ENCODE peak calls at places on chromosome 20, in four cellular contexts. One of them, this sample, is unnamed. For H3K27me3, the result is how much of the 10 kb centered on the place peaks cover.

GRCh38 chr20:12053348-12053747 is 135.7 kb downstream of the BTBD3 start:
- DNase-seq in stomach: no peak
- DNase-seq in K562: no peak
- DNase-seq in ovary: no peak
- DNase-seq in this sample: no peak

GRCh38 chr20:45957021-45957941 is 14.7 kb downstream of the ZNF335 start:
- DNase-seq in stomach: no peak
- DNase-seq in K562: no peak
- DNase-seq in ovary: peak
- DNase-seq in this sample: no peak

GRCh38 chr20:47204008-47204745 is 152.3 kb downstream of the ZMYND8 start:
- DNase-seq in stomach: peak
- DNase-seq in K562: no peak
- DNase-seq in ovary: no peak
- DNase-seq in this sample: no peak

GRCh38 chr20:52590100-52590499 is 382.1 kb upstream of the TSHZ2 start:
- DNase-seq in stomach: no peak
- DNase-seq in K562: no peak
- DNase-seq in ovary: no peak
- DNase-seq in this sample: no peak

GRCh38 chr20:26209171-26209941 is 512.7 kb upstream of the ZNF337 start:
- DNase-seq in stomach: no peak
- DNase-seq in K562: no peak
- DNase-seq in ovary: no peak
- DNase-seq in this sample: no peak

GRCh38 chr20:49999329-49999728 is 16.5 kb downstream of the SNAI1 start:
- DNase-seq in stomach: no peak
- DNase-seq in K562: no peak
- DNase-seq in ovary: no peak
- DNase-seq in this sample: no peak

GRCh38 chr20:52972965-52973819 is 1.0 kb downstream of the TSHZ2 start:
- DNase-seq in stomach: no peak
- DNase-seq in K562: no peak
- DNase-seq in ovary: peak
- DNase-seq in this sample: no peak

GRCh38 chr20:50172347-50173013 is 18.1 kb upstream of the CEBPB start:
- DNase-seq in stomach: peak
- DNase-seq in K562: no peak
- DNase-seq in ovary: peak
- DNase-seq in this sample: peak

GRCh38 chr20:45545754-45546453 is 1.3 kb downstream of the EPPIN start:
- DNase-seq in stomach: no peak
- DNase-seq in K562: peak
- DNase-seq in ovary: no peak
- DNase-seq in this sample: no peak

GRCh38 chr20:60138263-60139127 is 180.3 kb downstream of the CDH26 start:
- DNase-seq in stomach: peak
- DNase-seq in K562: peak
- DNase-seq in ovary: peak
- DNase-seq in this sample: peak

GRCh38 chr20:45911486-45912343 is at the start of gene PLTP:
- DNase-seq in stomach: peak
- DNase-seq in K562: peak
- DNase-seq in ovary: peak
- DNase-seq in this sample: peak

DNA sequence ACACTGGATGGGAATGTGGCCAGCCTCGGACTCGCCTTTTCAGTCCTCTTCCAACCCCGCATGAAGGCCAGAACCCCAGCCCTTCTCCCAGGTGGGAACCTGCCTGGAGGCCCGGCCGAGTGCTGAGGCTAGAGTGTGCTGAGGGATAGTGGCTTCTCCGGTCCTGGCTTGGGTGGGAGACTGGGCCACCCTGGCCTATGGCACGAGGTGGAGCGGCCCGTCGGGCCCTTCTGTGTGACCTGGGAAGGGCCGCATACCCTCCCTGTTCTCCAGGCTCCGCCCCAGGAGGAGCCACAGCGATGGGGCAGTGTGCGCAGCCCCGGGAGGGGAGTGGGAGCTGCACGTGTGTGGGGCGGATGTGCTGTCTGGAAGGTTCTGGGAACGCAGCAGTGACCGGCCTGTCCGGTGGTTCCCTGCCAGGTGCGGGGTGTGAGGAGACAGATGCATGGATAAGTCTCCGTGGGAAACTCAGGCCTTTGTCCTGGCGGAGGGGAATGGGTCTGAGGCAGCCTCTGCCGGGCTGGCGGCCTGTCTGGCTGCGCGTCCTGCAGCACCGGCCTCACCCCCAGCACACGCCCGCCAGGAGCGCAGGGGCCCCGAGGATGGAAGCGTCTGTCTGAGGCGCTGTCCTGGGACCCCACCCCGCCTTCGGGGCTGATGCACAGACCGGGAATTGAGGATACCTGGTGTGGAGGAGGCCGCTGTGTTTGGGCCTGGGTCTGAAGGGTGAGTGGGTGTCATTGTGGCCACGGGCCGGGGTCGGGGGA is 1.1 kb upstream of the BHLHE23 start:
- DNase-seq in stomach: no peak
- DNase-seq in K562: no peak
- DNase-seq in ovary: no peak
- DNase-seq in this sample: no peak
- H3K27me3 ChIP-seq in stomach: half or more
- H3K27me3 ChIP-seq in K562: half or more
- H3K27me3 ChIP-seq in ovary: under half
- H3K27me3 ChIP-seq in this sample: half or more

GRCh38 chr20:31712112-31712553 is 10.5 kb downstream of the BCL2L1 start:
- DNase-seq in stomach: peak
- DNase-seq in K562: no peak
- DNase-seq in ovary: no peak
- DNase-seq in this sample: no peak
- H3K27ac ChIP-seq in stomach: peak
- H3K27ac ChIP-seq in K562: peak
- H3K27ac ChIP-seq in ovary: no peak
- H3K27ac ChIP-seq in this sample: peak

GRCh38 chr20:10264166-10264558 is 45.5 kb downstream of the SNAP25 start:
- DNase-seq in stomach: no peak
- DNase-seq in K562: no peak
- DNase-seq in ovary: no peak
- DNase-seq in this sample: no peak

GRCh38 chr20:10271470-10272219 is 53.0 kb downstream of the SNAP25 start:
- DNase-seq in stomach: no peak
- DNase-seq in K562: no peak
- DNase-seq in ovary: no peak
- DNase-seq in this sample: no peak

GRCh38 chr20:10263385-10264165 is 44.9 kb downstream of the SNAP25 start:
- DNase-seq in stomach: no peak
- DNase-seq in K562: no peak
- DNase-seq in ovary: no peak
- DNase-seq in this sample: no peak

DNA sequence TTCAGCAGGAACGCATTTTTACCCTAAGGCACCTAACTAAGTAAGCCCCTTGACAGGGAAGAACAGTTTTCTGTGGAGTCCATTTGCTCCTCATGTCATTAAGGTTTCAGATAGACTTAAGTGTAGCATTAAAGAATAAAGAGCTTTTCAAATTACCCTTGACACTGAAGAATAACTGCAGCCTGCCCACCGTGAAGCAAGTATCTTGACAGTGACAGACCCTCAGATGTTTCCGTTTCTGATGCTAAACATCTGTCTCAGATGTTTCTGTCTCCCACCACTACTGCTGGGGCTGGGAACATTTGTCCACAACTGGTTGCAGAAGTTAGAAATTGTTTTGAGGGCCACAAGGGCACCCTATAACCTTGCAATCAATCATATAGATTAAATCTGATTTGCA is 50.0 kb downstream of the SNAP25 start:
- DNase-seq in stomach: no peak
- DNase-seq in K562: no peak
- DNase-seq in ovary: no peak
- DNase-seq in this sample: no peak
- TF ChIP-seq EP300 in stomach: no peak
- TF ChIP-seq EP300 in K562: no peak
- TF ChIP-seq EP300 in ovary: no peak
- TF ChIP-seq EP300 in this sample: no peak

DNA sequence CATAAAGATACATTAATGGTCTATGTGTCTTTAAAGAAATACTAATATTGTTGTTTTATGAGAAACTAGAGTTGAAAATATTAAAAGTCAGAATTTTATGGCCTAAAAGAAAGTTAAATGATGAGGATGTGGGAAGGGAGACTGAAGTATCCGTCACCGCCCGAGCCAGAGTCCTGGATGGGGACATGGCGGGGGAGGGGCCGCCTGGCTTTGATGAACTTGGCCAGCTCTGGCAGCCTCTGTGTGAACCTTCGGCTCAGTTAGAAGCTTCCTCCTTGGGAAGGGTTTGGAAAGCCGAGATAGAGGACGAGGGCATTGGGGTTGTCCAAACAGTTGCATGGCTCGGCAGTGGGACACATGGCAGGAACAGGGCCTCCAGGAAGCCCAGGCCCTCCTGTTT is 6.8 kb upstream of the RBBP8NL start:
- DNase-seq in stomach: peak
- DNase-seq in K562: no peak
- DNase-seq in ovary: no peak
- DNase-seq in this sample: no peak
- H3K27me3 ChIP-seq in stomach: under half
- H3K27me3 ChIP-seq in K562: half or more
- H3K27me3 ChIP-seq in ovary: under half
- H3K27me3 ChIP-seq in this sample: under half

GRCh38 chr20:3680701-3681351 is 984 bp downstream of the ADAM33 start:
- DNase-seq in stomach: no peak
- DNase-seq in K562: no peak
- DNase-seq in ovary: no peak
- DNase-seq in this sample: no peak

GRCh38 chr20:3679749-3680700 is 1.8 kb downstream of the ADAM33 start:
- DNase-seq in stomach: peak
- DNase-seq in K562: no peak
- DNase-seq in ovary: peak
- DNase-seq in this sample: peak

GRCh38 chr20:3678893-3679720 is 2.7 kb downstream of the ADAM33 start:
- DNase-seq in stomach: no peak
- DNase-seq in K562: no peak
- DNase-seq in ovary: no peak
- DNase-seq in this sample: no peak

GRCh38 chr20:3681931-3682820 is at the start of gene ADAM33:
- DNase-seq in stomach: peak
- DNase-seq in K562: peak
- DNase-seq in ovary: peak
- DNase-seq in this sample: peak

GRCh38 chr20:3681352-3681930 is 369 bp downstream of the ADAM33 start:
- DNase-seq in stomach: no peak
- DNase-seq in K562: no peak
- DNase-seq in ovary: no peak
- DNase-seq in this sample: no peak
- H3K27ac ChIP-seq in stomach: peak
- H3K27ac ChIP-seq in K562: no peak
- H3K27ac ChIP-seq in ovary: peak
- H3K27ac ChIP-seq in this sample: peak

GRCh38 chr20:310645-311044 is 13.3 kb downstream of the ZCCHC3 start:
- DNase-seq in stomach: no peak
- DNase-seq in K562: no peak
- DNase-seq in ovary: no peak
- DNase-seq in this sample: no peak

GRCh38 chr20:308427-309038 is 11.2 kb downstream of the ZCCHC3 start:
- DNase-seq in stomach: no peak
- DNase-seq in K562: no peak
- DNase-seq in ovary: no peak
- DNase-seq in this sample: no peak

GRCh38 chr20:309306-309840 is 12.0 kb downstream of the ZCCHC3 start:
- DNase-seq in stomach: no peak
- DNase-seq in K562: no peak
- DNase-seq in ovary: no peak
- DNase-seq in this sample: no peak

GRCh38 chr20:311603-312002 is 13.7 kb upstream of the SOX12 start:
- DNase-seq in stomach: no peak
- DNase-seq in K562: no peak
- DNase-seq in ovary: no peak
- DNase-seq in this sample: no peak

DNA sequence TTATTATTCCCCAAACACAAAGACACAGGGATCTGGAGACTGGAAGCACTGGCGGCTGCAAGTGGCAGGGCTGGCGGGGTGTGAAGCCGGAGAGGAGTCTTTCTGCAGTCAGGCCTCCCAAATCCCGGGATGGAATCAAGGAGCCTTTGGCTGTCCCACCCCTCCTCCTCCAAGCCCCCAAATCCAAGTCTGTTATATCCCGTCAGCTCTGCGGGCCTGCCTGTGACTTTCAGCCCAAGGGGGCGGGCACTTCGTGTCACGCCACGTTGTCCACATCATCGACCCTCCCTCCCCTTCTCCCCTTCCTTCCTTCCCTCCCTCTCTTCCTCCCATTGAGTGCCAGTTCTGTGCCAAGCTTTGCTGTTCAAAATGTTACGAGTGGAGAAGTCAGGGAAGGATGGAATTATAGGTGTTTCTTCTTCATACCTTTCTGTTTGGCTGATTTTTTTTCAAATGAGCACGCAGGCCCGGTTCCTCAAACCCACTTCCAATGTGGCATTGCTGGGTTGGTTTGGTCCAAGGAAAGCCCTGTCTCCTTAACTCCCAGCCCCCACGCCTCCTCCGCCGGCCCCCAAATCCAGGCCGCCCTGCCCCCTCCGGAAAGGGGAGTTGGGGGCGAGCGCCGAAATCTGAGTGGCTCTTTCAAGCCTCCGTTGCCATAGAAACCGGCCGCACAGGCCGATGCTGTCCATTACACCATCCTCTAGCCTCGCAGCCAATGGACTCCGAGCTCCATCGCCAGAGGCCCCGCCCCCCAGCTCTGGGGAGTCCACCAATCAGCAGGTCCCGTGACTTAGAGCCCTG is 12.7 kb downstream of the ZCCHC3 start:
- DNase-seq in stomach: peak
- DNase-seq in K562: peak
- DNase-seq in ovary: peak
- DNase-seq in this sample: peak
- TF ChIP-seq EP300 in stomach: no peak
- TF ChIP-seq EP300 in K562: no peak
- TF ChIP-seq EP300 in ovary: peak
- TF ChIP-seq EP300 in this sample: no peak

GRCh38 chr20:9582137-9582536 is 67.7 kb downstream of the LAMP5 start:
- DNase-seq in stomach: no peak
- DNase-seq in K562: no peak
- DNase-seq in ovary: no peak
- DNase-seq in this sample: no peak
- H3K27me3 ChIP-seq in stomach: under half
- H3K27me3 ChIP-seq in K562: under half
- H3K27me3 ChIP-seq in ovary: under half
- H3K27me3 ChIP-seq in this sample: under half

This sample was measured in transverse colon.